ENCODE peak calls at places on chromosomes 7 and 10, in six cellular contexts. H, J, F, T, C and B are unnamed samples.
A peak's percentile ranks its signal among the peaks of the same experiment; 100 is the strongest.

GRCh38 chr7:151361193-151361959 is 19.8 kb downstream of the NUB1 start:
- DNase-seq in J (no peak), H (no peak), C (no peak), T (peak; percentile 26), F (no peak), B (no peak)

GRCh38 chr10:114304566-114305421 is 65.7 kb downstream of the VWA2 start:
- DNase-seq in F (no peak), T (no peak), J (peak; percentile 59), C (peak; percentile 62), H (peak; percentile 70), B (no peak)

GRCh38 chr10:125011926-125012705 is 70.2 kb downstream of the ZRANB1 start:
- DNase-seq in T (no peak), C (no peak), J (no peak), H (no peak), F (no peak), B (no peak)

GRCh38 chr10:46283217-46283944 is 3.4 kb upstream of the ANTXRL start:
- DNase-seq in J (peak; percentile 14), H (no peak), T (no peak), C (no peak), F (no peak), B (peak; percentile 37)

GRCh38 chr7:96400001-96400400 is 78.1 kb upstream of the SLC25A13 start:
- DNase-seq in C (no peak), H (no peak), F (no peak), J (no peak), T (no peak), B (no peak)

GRCh38 chr10:99429521-99430095 is 816 bp downstream of the GOT1 start:
- DNase-seq in C (no peak), H (no peak), J (no peak), T (no peak), F (no peak), B (no peak)

GRCh38 chr7:42960762-42961161 is 28.6 kb downstream of the MRPL32 start:
- DNase-seq in F (no peak), J (no peak), C (no peak), T (no peak), H (no peak), B (no peak)

GRCh38 chr7:40329601-40330153 is 194.9 kb downstream of the SUGCT start:
- DNase-seq in H (peak; percentile 61), J (no peak), T (peak; percentile 75), C (peak; percentile 54), F (peak; percentile 14), B (no peak)

GRCh38 chr7:156765901-156766656 is 125.5 kb downstream of the RNF32 start:
- DNase-seq in J (no peak), C (no peak), T (no peak), F (no peak), H (no peak), B (no peak)

GRCh38 chr7:156764766-156765165 is 124.2 kb downstream of the RNF32 start:
- DNase-seq in T (no peak), F (no peak), C (no peak), J (no peak), H (no peak), B (no peak)

GRCh38 chr7:156772725-156773124 is 120.3 kb downstream of the LMBR1 start:
- DNase-seq in H (no peak), C (no peak), F (no peak), J (no peak), T (no peak), B (no peak)

GRCh38 chr7:156766666-156767065 is 126.1 kb downstream of the RNF32 start:
- DNase-seq in T (no peak), F (no peak), J (no peak), H (no peak), C (no peak), B (no peak)

DNA sequence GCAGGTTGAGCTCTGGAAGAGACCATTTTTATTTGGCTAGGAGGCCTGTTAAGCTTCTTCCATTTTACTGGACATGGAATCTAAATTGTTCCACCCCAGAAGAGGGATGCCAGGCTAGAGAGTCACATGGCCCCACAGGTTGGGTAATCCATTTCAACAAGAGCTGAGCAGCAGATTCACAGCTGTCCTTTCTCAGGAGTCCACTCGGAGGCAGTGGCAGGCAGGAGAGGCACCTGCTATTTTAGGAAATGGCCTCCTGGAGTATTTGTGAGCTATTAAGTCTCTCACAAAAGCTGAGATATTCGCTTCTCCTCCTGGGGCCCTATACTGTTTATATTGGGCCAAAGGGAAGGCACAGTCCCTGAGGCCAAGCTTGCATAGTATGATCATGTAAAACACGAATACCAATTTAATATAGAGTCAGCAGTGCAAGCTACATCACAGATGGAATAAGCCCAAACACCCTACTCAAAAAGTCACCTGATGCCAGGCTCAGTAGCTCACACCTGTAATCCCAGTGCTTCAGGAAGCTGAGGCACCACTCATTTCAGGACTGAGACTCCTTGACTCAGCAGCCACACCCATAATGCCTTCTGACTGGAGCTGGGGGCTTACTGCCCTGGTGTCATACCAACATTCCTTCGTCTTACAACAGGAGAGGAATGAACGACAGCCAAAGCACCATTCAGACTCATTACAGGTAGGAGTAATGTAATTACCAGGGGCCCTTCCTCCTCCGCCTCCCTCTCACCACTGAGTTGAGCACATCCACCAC is 124.1 kb downstream of the LMBR1 start:
- DNase-seq in C (no peak), F (peak; percentile 26), H (peak; percentile 16), T (no peak), J (no peak), B (no peak)
- TF ChIP-seq CTCF in C (no peak), F (no peak), H (no peak), T (no peak), J (no peak), B (no peak)

GRCh38 chr10:129891806-129892205 is 72.3 kb downstream of the EBF3 start:
- DNase-seq in H (no peak), C (no peak), F (no peak), T (peak; percentile 10), J (no peak), B (no peak)

GRCh38 chr10:129892571-129893045 is 71.5 kb downstream of the EBF3 start:
- DNase-seq in T (peak; percentile 67), C (no peak), J (no peak), H (no peak), F (no peak), B (no peak)

GRCh38 chr10:129893690-129894089 is 70.4 kb downstream of the EBF3 start:
- DNase-seq in C (no peak), T (no peak), F (no peak), H (no peak), J (no peak), B (no peak)

GRCh38 chr10:129896231-129897150 is 67.6 kb downstream of the EBF3 start:
- DNase-seq in J (no peak), F (no peak), C (no peak), H (no peak), T (no peak), B (no peak)

DNA sequence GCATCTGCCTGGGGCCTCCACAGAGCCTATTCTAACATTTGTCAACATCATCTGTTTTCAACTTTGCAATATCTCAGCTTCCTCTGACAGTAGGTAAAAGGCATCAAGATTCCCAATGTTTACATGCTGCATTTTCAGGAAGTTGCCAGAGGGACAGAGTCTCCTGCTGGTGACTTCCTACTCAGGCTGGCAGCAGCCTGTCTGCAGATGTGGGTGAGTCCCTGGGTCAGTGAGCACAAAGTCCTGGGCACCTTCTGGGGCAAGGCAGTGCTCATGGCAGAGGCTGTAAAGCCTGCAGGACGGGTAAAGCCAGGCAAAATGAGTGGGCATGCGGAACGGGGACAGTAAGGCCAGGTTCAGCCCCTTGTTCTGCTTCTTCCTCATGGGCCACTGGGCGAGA is 69.4 kb downstream of the EBF3 start:
- DNase-seq in J (no peak), H (no peak), C (no peak), F (no peak), T (no peak), B (no peak)
- TF ChIP-seq CTCF in J (no peak), H (no peak), C (no peak), F (no peak), T (no peak), B (no peak)

GRCh38 chr7:12136545-12136944 is 74.5 kb upstream of the TMEM106B start:
- DNase-seq in J (no peak), F (no peak), H (no peak), C (no peak), T (no peak), B (no peak)

GRCh38 chr7:12138421-12138820 is 72.7 kb upstream of the TMEM106B start:
- DNase-seq in T (no peak), J (no peak), C (no peak), F (no peak), H (no peak), B (no peak)

GRCh38 chr7:12139421-12139820 is 71.7 kb upstream of the TMEM106B start:
- DNase-seq in J (no peak), H (no peak), F (no peak), T (peak; percentile 32), C (no peak), B (no peak)

GRCh38 chr7:12133865-12134264 is 77.2 kb upstream of the TMEM106B start:
- DNase-seq in H (peak; percentile 23), J (no peak), F (no peak), C (no peak), T (no peak), B (no peak)

DNA sequence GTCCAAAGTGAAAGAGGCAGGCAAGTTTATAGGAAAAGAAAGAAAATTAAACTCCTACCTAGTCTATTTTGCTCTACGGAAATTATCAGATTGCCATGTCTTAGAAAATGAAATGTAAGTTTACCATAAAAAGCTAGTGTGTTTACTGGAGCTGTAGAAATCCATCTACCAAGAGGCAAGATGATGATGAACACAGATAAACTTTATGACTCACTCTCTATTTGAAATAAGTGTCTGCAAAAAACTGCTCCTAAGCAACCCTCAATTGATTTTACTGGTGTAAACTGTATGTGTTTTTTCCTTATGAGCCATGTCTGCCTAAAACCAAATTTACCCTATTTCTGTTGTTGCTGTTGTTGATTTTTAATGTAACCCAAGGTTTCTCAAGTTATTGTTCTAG is 73.8 kb upstream of the TMEM106B start:
- DNase-seq in J (no peak), F (no peak), C (no peak), T (no peak), H (no peak), B (no peak)
- TF ChIP-seq CTCF in J (no peak), F (no peak), C (no peak), T (no peak), H (no peak), B (no peak)

GRCh38 chr10:36730316-36730715 is 395.1 kb upstream of the ANKRD30A start:
- DNase-seq in J (no peak), C (no peak), F (no peak), H (no peak), T (no peak), B (no peak)

GRCh38 chr10:36720931-36721330 is 404.5 kb upstream of the ANKRD30A start:
- DNase-seq in F (no peak), J (no peak), C (no peak), H (no peak), T (peak; percentile 3), B (no peak)

GRCh38 chr10:36722777-36723176 is 402.6 kb upstream of the ANKRD30A start:
- DNase-seq in F (no peak), C (no peak), J (no peak), H (no peak), T (no peak), B (no peak)

GRCh38 chr10:36721851-36722250 is 403.5 kb upstream of the ANKRD30A start:
- DNase-seq in F (no peak), H (peak; percentile 8), C (no peak), J (no peak), T (peak; percentile 17), B (no peak)

DNA sequence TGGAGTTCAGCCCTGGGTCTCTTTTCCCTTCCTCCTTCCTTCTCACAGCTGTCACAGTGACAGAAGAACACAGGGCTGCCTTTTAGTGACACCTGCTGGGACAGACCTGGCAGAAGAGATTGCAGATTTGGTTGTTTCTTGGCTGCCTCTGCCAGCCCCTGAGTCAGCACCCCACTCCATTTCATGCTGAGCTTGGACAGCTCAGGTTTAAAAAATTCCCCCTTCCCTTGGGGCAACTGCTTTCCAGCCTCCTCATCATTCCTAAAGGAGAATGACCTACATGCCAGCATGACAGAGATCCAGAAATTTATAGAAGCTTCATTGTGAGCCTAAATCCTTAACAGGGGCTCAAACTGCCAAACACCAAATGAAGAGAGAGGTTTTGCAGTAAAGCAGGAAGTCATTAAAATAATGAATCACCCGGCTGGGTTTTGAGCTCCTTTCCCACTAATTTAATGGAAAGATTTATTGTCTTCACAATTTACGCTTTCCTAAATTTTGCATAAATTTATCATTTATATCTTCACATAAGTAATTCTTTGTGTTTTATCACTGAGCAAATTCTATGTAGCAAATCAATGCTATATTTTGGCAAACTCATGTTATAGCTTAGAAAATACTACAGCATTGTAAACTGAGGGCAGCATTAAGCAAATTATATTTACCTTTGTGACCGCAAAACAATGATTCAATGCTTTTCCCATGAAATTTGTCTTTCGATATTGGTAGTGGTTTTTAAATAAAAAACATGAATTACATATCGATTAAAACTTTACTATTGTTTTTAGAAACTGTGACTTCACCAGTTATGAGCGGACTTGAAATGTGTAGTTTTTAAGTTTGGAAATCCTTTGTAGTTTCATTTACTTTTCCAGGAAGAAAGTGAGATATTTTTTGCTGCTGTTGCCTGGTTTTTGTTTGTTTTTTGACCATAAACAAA is 399.5 kb upstream of the ANKRD30A start:
- DNase-seq in H (peak; percentile 60), C (no peak), J (no peak), F (peak; percentile 80), T (peak; percentile 71), B (no peak)
- TF ChIP-seq CTCF in H (peak; percentile 58), C (peak; percentile 21), J (no peak), F (peak; percentile 58), T (peak; percentile 23), B (peak; percentile 58)